ENCODE peak calls at places on chromosomes 6 and 20, in seven cellular contexts. One of them, this sample, is unnamed.

GRCh38 chr20:46814366-46815232 is 80.0 kb upstream of the EYA2 start:
- DNase-seq in mesenteric fat pad: no peak
- DNase-seq in stimulated activated CD8-positive, alpha-beta memory T cell treated with anti-CD3 and anti-CD28 coated beads, Interleukin-4, amount 100 ng/mL, for 4 hours: no peak
- DNase-seq in effector memory CD8-positive, alpha-beta T cell: no peak
- DNase-seq in NCI-H1694: no peak
- DNase-seq in GM03348: peak; percentile 80
- DNase-seq in activated T-cell treated with anti-CD3 and anti-CD28 coated beads, Interleukin-2, amount 50 U/mL, for 72 hours: no peak
- DNase-seq in this sample: no peak

GRCh38 chr6:38517005-38517404 is 122.7 kb downstream of the BTBD9 start:
- DNase-seq in mesenteric fat pad: no peak
- DNase-seq in effector memory CD8-positive, alpha-beta T cell: no peak
- DNase-seq in NCI-H1694: no peak
- DNase-seq in stimulated activated CD8-positive, alpha-beta memory T cell treated with anti-CD3 and anti-CD28 coated beads, Interleukin-4, amount 100 ng/mL, for 4 hours: no peak
- DNase-seq in GM03348: no peak
- DNase-seq in activated T-cell treated with anti-CD3 and anti-CD28 coated beads, Interleukin-2, amount 50 U/mL, for 72 hours: no peak
- DNase-seq in this sample: no peak

GRCh38 chr6:164035912-164036485 is 621.5 kb downstream of the QKI start:
- DNase-seq in mesenteric fat pad: no peak
- DNase-seq in effector memory CD8-positive, alpha-beta T cell: no peak
- DNase-seq in stimulated activated CD8-positive, alpha-beta memory T cell treated with anti-CD3 and anti-CD28 coated beads, Interleukin-4, amount 100 ng/mL, for 4 hours: no peak
- DNase-seq in NCI-H1694: no peak
- DNase-seq in activated T-cell treated with anti-CD3 and anti-CD28 coated beads, Interleukin-2, amount 50 U/mL, for 72 hours: no peak
- DNase-seq in GM03348: no peak
- DNase-seq in this sample: no peak

GRCh38 chr6:75149253-75149652 is 56.6 kb downstream of the COL12A1 start:
- DNase-seq in NCI-H1694: no peak
- DNase-seq in GM03348: no peak
- DNase-seq in mesenteric fat pad: no peak
- DNase-seq in activated T-cell treated with anti-CD3 and anti-CD28 coated beads, Interleukin-2, amount 50 U/mL, for 72 hours: no peak
- DNase-seq in stimulated activated CD8-positive, alpha-beta memory T cell treated with anti-CD3 and anti-CD28 coated beads, Interleukin-4, amount 100 ng/mL, for 4 hours: no peak
- DNase-seq in effector memory CD8-positive, alpha-beta T cell: no peak
- DNase-seq in this sample: no peak

GRCh38 chr6:7341989-7342742 is 29.2 kb upstream of the SSR1 start:
- DNase-seq in GM03348: peak; percentile 28
- DNase-seq in stimulated activated CD8-positive, alpha-beta memory T cell treated with anti-CD3 and anti-CD28 coated beads, Interleukin-4, amount 100 ng/mL, for 4 hours: no peak
- DNase-seq in mesenteric fat pad: no peak
- DNase-seq in effector memory CD8-positive, alpha-beta T cell: no peak
- DNase-seq in activated T-cell treated with anti-CD3 and anti-CD28 coated beads, Interleukin-2, amount 50 U/mL, for 72 hours: no peak
- DNase-seq in NCI-H1694: peak; percentile 66
- DNase-seq in this sample: peak; percentile 36

GRCh38 chr20:56817780-56818675 is 188.9 kb downstream of the TFAP2C start:
- DNase-seq in NCI-H1694: no peak
- DNase-seq in effector memory CD8-positive, alpha-beta T cell: no peak
- DNase-seq in mesenteric fat pad: no peak
- DNase-seq in activated T-cell treated with anti-CD3 and anti-CD28 coated beads, Interleukin-2, amount 50 U/mL, for 72 hours: no peak
- DNase-seq in GM03348: no peak
- DNase-seq in stimulated activated CD8-positive, alpha-beta memory T cell treated with anti-CD3 and anti-CD28 coated beads, Interleukin-4, amount 100 ng/mL, for 4 hours: no peak
- DNase-seq in this sample: no peak

GRCh38 chr6:43772571-43773049 is 2.6 kb downstream of the VEGFA start:
- DNase-seq in stimulated activated CD8-positive, alpha-beta memory T cell treated with anti-CD3 and anti-CD28 coated beads, Interleukin-4, amount 100 ng/mL, for 4 hours: no peak
- DNase-seq in mesenteric fat pad: no peak
- DNase-seq in activated T-cell treated with anti-CD3 and anti-CD28 coated beads, Interleukin-2, amount 50 U/mL, for 72 hours: peak; percentile 12
- DNase-seq in NCI-H1694: no peak
- DNase-seq in effector memory CD8-positive, alpha-beta T cell: no peak
- DNase-seq in GM03348: no peak
- DNase-seq in this sample: peak; percentile 49

GRCh38 chr20:61797971-61798411 is 267.7 kb downstream of the TAF4 start:
- DNase-seq in stimulated activated CD8-positive, alpha-beta memory T cell treated with anti-CD3 and anti-CD28 coated beads, Interleukin-4, amount 100 ng/mL, for 4 hours: no peak
- DNase-seq in mesenteric fat pad: no peak
- DNase-seq in effector memory CD8-positive, alpha-beta T cell: no peak
- DNase-seq in NCI-H1694: no peak
- DNase-seq in activated T-cell treated with anti-CD3 and anti-CD28 coated beads, Interleukin-2, amount 50 U/mL, for 72 hours: no peak
- DNase-seq in GM03348: no peak
- DNase-seq in this sample: no peak

GRCh38 chr6:28537509-28538140 is 11.9 kb downstream of the GPX5 start:
- DNase-seq in activated T-cell treated with anti-CD3 and anti-CD28 coated beads, Interleukin-2, amount 50 U/mL, for 72 hours: peak; percentile 42
- DNase-seq in NCI-H1694: no peak
- DNase-seq in GM03348: no peak
- DNase-seq in stimulated activated CD8-positive, alpha-beta memory T cell treated with anti-CD3 and anti-CD28 coated beads, Interleukin-4, amount 100 ng/mL, for 4 hours: no peak
- DNase-seq in mesenteric fat pad: no peak
- DNase-seq in effector memory CD8-positive, alpha-beta T cell: no peak
- DNase-seq in this sample: no peak

GRCh38 chr6:18260448-18261106 is 3.8 kb downstream of the DEK start:
- DNase-seq in NCI-H1694: no peak
- DNase-seq in GM03348: peak; percentile 19
- DNase-seq in effector memory CD8-positive, alpha-beta T cell: peak; percentile 11
- DNase-seq in activated T-cell treated with anti-CD3 and anti-CD28 coated beads, Interleukin-2, amount 50 U/mL, for 72 hours: peak; percentile 32
- DNase-seq in mesenteric fat pad: no peak
- DNase-seq in stimulated activated CD8-positive, alpha-beta memory T cell treated with anti-CD3 and anti-CD28 coated beads, Interleukin-4, amount 100 ng/mL, for 4 hours: no peak
- DNase-seq in this sample: no peak

GRCh38 chr20:37797669-37798175 is 103.9 kb downstream of the CTNNBL1 start:
- DNase-seq in mesenteric fat pad: no peak
- DNase-seq in GM03348: no peak
- DNase-seq in activated T-cell treated with anti-CD3 and anti-CD28 coated beads, Interleukin-2, amount 50 U/mL, for 72 hours: no peak
- DNase-seq in effector memory CD8-positive, alpha-beta T cell: no peak
- DNase-seq in stimulated activated CD8-positive, alpha-beta memory T cell treated with anti-CD3 and anti-CD28 coated beads, Interleukin-4, amount 100 ng/mL, for 4 hours: no peak
- DNase-seq in NCI-H1694: no peak
- DNase-seq in this sample: no peak

GRCh38 chr20:49515588-49515987 is 33.1 kb upstream of the KCNB1 start:
- DNase-seq in effector memory CD8-positive, alpha-beta T cell: no peak
- DNase-seq in stimulated activated CD8-positive, alpha-beta memory T cell treated with anti-CD3 and anti-CD28 coated beads, Interleukin-4, amount 100 ng/mL, for 4 hours: no peak
- DNase-seq in activated T-cell treated with anti-CD3 and anti-CD28 coated beads, Interleukin-2, amount 50 U/mL, for 72 hours: no peak
- DNase-seq in GM03348: no peak
- DNase-seq in NCI-H1694: no peak
- DNase-seq in mesenteric fat pad: no peak
- DNase-seq in this sample: no peak

GRCh38 chr6:138498575-138499302 is 555 bp downstream of the NHSL1 start:
- DNase-seq in NCI-H1694: no peak
- DNase-seq in GM03348: no peak
- DNase-seq in stimulated activated CD8-positive, alpha-beta memory T cell treated with anti-CD3 and anti-CD28 coated beads, Interleukin-4, amount 100 ng/mL, for 4 hours: no peak
- DNase-seq in mesenteric fat pad: no peak
- DNase-seq in effector memory CD8-positive, alpha-beta T cell: no peak
- DNase-seq in activated T-cell treated with anti-CD3 and anti-CD28 coated beads, Interleukin-2, amount 50 U/mL, for 72 hours: no peak
- DNase-seq in this sample: no peak

GRCh38 chr6:146892613-146893401 is 294.0 kb downstream of the ADGB start:
- DNase-seq in NCI-H1694: no peak
- DNase-seq in activated T-cell treated with anti-CD3 and anti-CD28 coated beads, Interleukin-2, amount 50 U/mL, for 72 hours: no peak
- DNase-seq in mesenteric fat pad: no peak
- DNase-seq in effector memory CD8-positive, alpha-beta T cell: no peak
- DNase-seq in GM03348: peak; percentile 86
- DNase-seq in stimulated activated CD8-positive, alpha-beta memory T cell treated with anti-CD3 and anti-CD28 coated beads, Interleukin-4, amount 100 ng/mL, for 4 hours: no peak
- DNase-seq in this sample: no peak

GRCh38 chr6:42374027-42374669 is 77.6 kb downstream of the TRERF1 start:
- DNase-seq in mesenteric fat pad: no peak
- DNase-seq in stimulated activated CD8-positive, alpha-beta memory T cell treated with anti-CD3 and anti-CD28 coated beads, Interleukin-4, amount 100 ng/mL, for 4 hours: no peak
- DNase-seq in NCI-H1694: no peak
- DNase-seq in GM03348: no peak
- DNase-seq in activated T-cell treated with anti-CD3 and anti-CD28 coated beads, Interleukin-2, amount 50 U/mL, for 72 hours: peak; percentile 48
- DNase-seq in effector memory CD8-positive, alpha-beta T cell: no peak
- DNase-seq in this sample: no peak

This sample was measured in left cardiac atrium.